ENCODE peak calls at places on chromosomes 7 and 10, in four cellular contexts. S is H9, K is H1, E is IMR-90. P is an unnamed sample.

GRCh38 chr7:85621286-85621685 is 434.4 kb upstream of the SEMA3D start:
- DNase-seq in E (no peak), S (no peak), K (no peak), P (no peak)

GRCh38 chr7:120407015-120407414 is 134.0 kb downstream of the KCND2 start:
- DNase-seq in S (no peak), K (no peak), E (no peak), P (no peak)

GRCh38 chr7:47310020-47310419 is 271.9 kb downstream of the TNS3 start:
- DNase-seq in K (no peak), S (no peak), E (no peak), P (no peak)

GRCh38 chr7:104272767-104273384 is 55.5 kb upstream of the LHFPL3 start:
- DNase-seq in E (peak; percentile 57), K (no peak), S (no peak), P (peak; percentile 56)

GRCh38 chr10:106508920-106509319 is 655.6 kb downstream of the SORCS1 start:
- DNase-seq in K (no peak), E (peak; percentile 21), S (no peak), P (no peak)

GRCh38 chr10:12981570-12981969 is 19.9 kb downstream of the CCDC3 start:
- DNase-seq in E (peak; percentile 63), K (no peak), S (no peak), P (no peak)

GRCh38 chr7:25098096-25099046 is 26.7 kb downstream of the CYCS start:
- DNase-seq in E (peak; percentile 75), S (peak; percentile 68), K (peak; percentile 55), P (peak; percentile 80)

GRCh38 chr7:29453022-29453421 is 110.6 kb upstream of the PRR15 start:
- DNase-seq in K (no peak), E (no peak), S (no peak), P (no peak)

GRCh38 chr7:74289660-74290589 is 718 bp downstream of the CLIP2 start:
- DNase-seq in E (no peak), S (no peak), K (no peak), P (no peak)

GRCh38 chr10:90959826-90960225 is 38.9 kb upstream of the ANKRD1 start:
- DNase-seq in S (no peak), K (no peak), E (no peak), P (peak; percentile 34)

GRCh38 chr7:100745184-100745583 is 11.8 kb downstream of the ZAN start:
- DNase-seq in K (no peak), S (no peak), E (peak; percentile 53), P (peak; percentile 51)

GRCh38 chr7:26293569-26294308 is 2.1 kb downstream of the SNX10 start:
- DNase-seq in K (no peak), S (no peak), E (no peak), P (no peak)

GRCh38 chr7:127393370-127394058 is 1.0 kb upstream of the ZNF800 start:
- DNase-seq in K (peak; percentile 51), S (peak; percentile 33), E (no peak), P (peak; percentile 27)

GRCh38 chr10:70274643-70275042 is 9.2 kb downstream of the NPFFR1 start:
- DNase-seq in K (no peak), S (no peak), E (peak; percentile 88), P (no peak)

GRCh38 chr7:94436018-94436604 is 41.4 kb downstream of the COL1A2 start:
- DNase-seq in E (peak; percentile 78), K (peak; percentile 66), S (peak; percentile 60), P (peak; percentile 79)

GRCh38 chr10:59905735-59906416 is 480 bp downstream of the CCDC6 start:
- DNase-seq in E (no peak), S (no peak), K (no peak), P (no peak)

DNA sequence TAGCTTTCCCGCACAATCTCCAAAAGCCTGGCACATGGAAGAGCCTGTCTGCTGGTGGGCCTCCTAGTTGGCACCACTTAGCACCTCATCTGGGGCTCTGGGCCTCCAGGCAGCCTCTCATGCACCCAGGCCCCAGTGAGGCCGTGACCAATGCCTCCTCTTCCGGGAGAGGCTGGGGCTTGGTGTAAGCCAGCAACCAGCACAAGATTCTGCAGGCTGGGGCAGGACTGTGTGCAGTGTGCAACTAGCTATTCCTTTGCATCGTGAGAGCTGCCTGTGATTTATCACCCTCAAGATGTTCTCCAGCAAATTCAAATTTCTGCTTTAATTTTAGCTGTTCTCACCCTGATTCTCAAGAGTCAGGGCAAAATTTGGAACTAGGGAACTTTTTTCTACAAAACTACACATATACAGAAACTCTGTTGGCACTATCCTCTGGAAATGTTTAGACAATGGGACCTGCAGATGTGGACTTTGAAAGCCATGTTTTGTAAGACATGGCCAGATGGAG is 603.7 kb upstream of the MKI67 start:
- DNase-seq in K (no peak), E (no peak), S (no peak), P (no peak)
- H3K27ac ChIP-seq in K (no peak overlapping the region), E (no peak overlapping the region), S (no peak overlapping the region), P (no peak overlapping the region)

GRCh38 chr10:22601618-22602017 is 112.8 kb downstream of the PIP4K2A start:
- DNase-seq in K (no peak), S (no peak), E (no peak), P (no peak)

GRCh38 chr10:22604314-22605091 is 109.9 kb downstream of the PIP4K2A start:
- DNase-seq in K (no peak), E (no peak), S (no peak), P (no peak)

GRCh38 chr10:22606164-22606614 is 108.2 kb downstream of the PIP4K2A start:
- DNase-seq in E (peak; percentile 59), S (no peak), K (no peak), P (no peak)

GRCh38 chr10:22605168-22605567 is 109.2 kb downstream of the PIP4K2A start:
- DNase-seq in E (peak; percentile 35), K (no peak), S (no peak), P (no peak)

DNA sequence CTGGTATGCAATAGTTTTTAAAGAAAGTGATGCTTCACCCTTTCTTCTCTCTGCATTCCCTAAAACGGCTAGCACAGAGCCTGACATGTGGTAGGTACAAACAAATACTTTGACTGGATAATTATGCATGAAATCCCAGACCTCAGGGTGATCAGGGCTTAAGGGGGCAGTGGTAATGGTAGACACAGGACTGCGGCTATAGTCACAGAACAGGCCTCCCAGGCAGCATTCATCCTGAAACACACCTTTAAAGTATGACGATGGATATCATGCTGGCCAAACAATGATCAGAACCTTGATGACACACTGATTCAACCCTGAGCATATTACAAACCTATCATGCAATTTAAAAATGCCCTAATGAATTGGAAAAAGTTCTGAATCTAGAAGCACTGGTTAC is 110.8 kb downstream of the PIP4K2A start:
- DNase-seq in E (no peak), K (no peak), S (no peak), P (no peak)
- H3K4me1 ChIP-seq in E (peaks cover 14% of the 10 kb centered on the region), K (peaks cover 10% of the 10 kb centered on the region), S (no peaks in the 10 kb centered on the region), P (no peaks in the 10 kb centered on the region)

GRCh38 chr10:79221110-79222051 is 125.9 kb upstream of the PPIF start:
- DNase-seq in K (no peak), S (peak; percentile 65), E (peak; percentile 95), P (peak; percentile 35)

GRCh38 chr10:79222186-79222585 is 125.1 kb upstream of the PPIF start:
- DNase-seq in K (no peak), E (no peak), S (no peak), P (no peak)

GRCh38 chr10:79223346-79224048 is 123.8 kb upstream of the PPIF start:
- DNase-seq in S (no peak), E (peak; percentile 86), K (no peak), P (peak; percentile 52)

GRCh38 chr10:79224263-79224949 is 122.9 kb upstream of the PPIF start:
- DNase-seq in E (no peak), K (no peak), S (no peak), P (no peak)

GRCh38 chr10:79223001-79223345 is 124.3 kb upstream of the PPIF start:
- DNase-seq in E (no peak), K (no peak), S (no peak), P (no peak)
- H4K5ac ChIP-seq in E (no peak overlapping the region), K (no peak overlapping the region), S (no peak overlapping the region), P (no peak overlapping the region)

GRCh38 chr10:48604039-48604407 is 850 bp downstream of the ARHGAP22 start:
- DNase-seq in K (no peak), S (no peak), E (no peak), P (no peak)
- H3K27ac ChIP-seq in K (no peak overlapping the region), S (no peak overlapping the region), E (peak overlapping the region; percentile 79), P (no peak overlapping the region)

P was measured in mesendoderm.